ENCODE peak calls at places on chromosomes 3 and 15, in four cellular contexts. J is body of pancreas, C is A549, R is heart left ventricle. Y is an unnamed sample.

GRCh38 chr15:58545307-58546065 is 113.7 kb downstream of the LIPC start:
- DNase-seq in R (no peak), J (no peak), C (no peak), Y (no peak)

GRCh38 chr15:40081691-40082194 is 26.9 kb downstream of the BMF start:
- DNase-seq in R (peak; percentile 77), J (peak; percentile 76), C (peak; percentile 32), Y (peak; percentile 73)

GRCh38 chr3:77655421-77655820 is 615.5 kb downstream of the ROBO2 start:
- DNase-seq in R (no peak), C (no peak), J (no peak), Y (no peak)

GRCh38 chr3:148881286-148881685 is 16.2 kb downstream of the CPA3 start:
- DNase-seq in J (no peak), R (no peak), C (no peak), Y (no peak)

GRCh38 chr3:189820365-189820720 is 189.2 kb downstream of the TP63 start:
- DNase-seq in J (no peak), R (no peak), C (peak; percentile 69), Y (no peak)

GRCh38 chr3:46162975-46163550 is 45.0 kb downstream of the CCR1 start:
- DNase-seq in C (no peak), R (no peak), J (no peak), Y (no peak)

GRCh38 chr3:56468184-56469106 is at the start of gene ERC2:
- DNase-seq in R (peak; percentile 29), J (peak; percentile 52), C (peak; percentile 3), Y (peak; percentile 54)

GRCh38 chr3:185400340-185400667 is 37.4 kb downstream of the MAP3K13 start:
- DNase-seq in R (no peak), C (no peak), J (no peak), Y (no peak)

GRCh38 chr3:5160926-5161858 is 26.3 kb upstream of the EDEM1 start:
- DNase-seq in C (no peak), R (no peak), J (no peak), Y (no peak)

GRCh38 chr3:26202169-26202568 is 412.3 kb downstream of the OXSM start:
- DNase-seq in C (no peak), J (no peak), R (no peak), Y (no peak)

GRCh38 chr15:101614001-101614585 is 38.1 kb downstream of the TM2D3 start:
- DNase-seq in C (no peak), R (no peak), J (no peak), Y (peak; percentile 81)

GRCh38 chr3:13125092-13126015 is 52.1 kb upstream of the IQSEC1 start:
- DNase-seq in R (no peak), J (no peak), C (no peak), Y (peak; percentile 4)

GRCh38 chr15:69909719-69910444 is 187.8 kb downstream of the TLE3 start:
- DNase-seq in C (peak; percentile 16), J (no peak), R (no peak), Y (no peak)

GRCh38 chr3:197499427-197499826 is 56.3 kb downstream of the BDH1 start:
- DNase-seq in C (peak; percentile 86), J (no peak), R (no peak), Y (no peak)

GRCh38 chr3:57755368-57756021 is 614 bp upstream of the SLMAP start:
- DNase-seq in C (peak; percentile 63), R (peak; percentile 46), J (peak; percentile 65), Y (peak; percentile 59)

GRCh38 chr3:61537366-61537765 is 24.0 kb upstream of the PTPRG start:
- DNase-seq in C (no peak), R (no peak), J (no peak), Y (no peak)

GRCh38 chr15:82830427-82831173 is 21.2 kb downstream of the WHAMM start:
- DNase-seq in R (no peak), J (no peak), C (no peak), Y (no peak)

GRCh38 chr3:196214783-196215441 is 1.4 kb upstream of the SLC51A start:
- DNase-seq in C (no peak), J (no peak), R (no peak), Y (peak; percentile 87)

GRCh38 chr3:133890972-133891644 is 4.6 kb downstream of the RAB6B start:
- DNase-seq in C (no peak), J (no peak), R (no peak), Y (no peak)

GRCh38 chr3:47394140-47394855 is 13.5 kb downstream of the PTPN23 start:
- DNase-seq in J (no peak), C (no peak), R (no peak), Y (no peak)

GRCh38 chr15:65869954-65870871 is 922 bp downstream of the RAB11A start:
- DNase-seq in R (peak; percentile 66), C (peak; percentile 65), J (peak; percentile 58), Y (peak; percentile 35)

GRCh38 chr15:51089699-51090098 is 5.0 kb downstream of the TNFAIP8L3 start:
- DNase-seq in J (no peak), R (no peak), C (peak; percentile 27), Y (no peak)

GRCh38 chr15:74036271-74037170 is 42.0 kb downstream of the PML start:
- DNase-seq in C (peak; percentile 57), J (no peak), R (no peak), Y (no peak)
- H3K4me1 ChIP-seq in C (peaks cover 7% of the 10 kb centered on the region), J (no peaks in the 10 kb centered on the region), R (peaks cover 26% of the 10 kb centered on the region), Y (no peaks in the 10 kb centered on the region)

GRCh38 chr15:79896634-79897379 is at the start of gene MTHFS:
- DNase-seq in J (peak; percentile 85), C (peak; percentile 92), R (peak; percentile 81), Y (peak; percentile 89)
- TF ChIP-seq POLR2A in J (peak; percentile 90), C (peak; percentile 95), R (no peak), Y (peak; percentile 94)

GRCh38 chr3:11145888-11146287 is 8.4 kb upstream of the HRH1 start:
- DNase-seq in C (peak; percentile 74), J (no peak), R (no peak), Y (no peak)

GRCh38 chr3:11154036-11154952 is at the start of gene HRH1:
- DNase-seq in R (peak; percentile 47), C (peak; percentile 31), J (no peak), Y (no peak)

GRCh38 chr3:11146771-11147363 is 7.4 kb upstream of the HRH1 start:
- DNase-seq in C (peak; percentile 67), J (no peak), R (no peak), Y (no peak)

GRCh38 chr3:11154953-11155325 is 646 bp downstream of the HRH1 start:
- DNase-seq in C (no peak), R (no peak), J (no peak), Y (no peak)

DNA sequence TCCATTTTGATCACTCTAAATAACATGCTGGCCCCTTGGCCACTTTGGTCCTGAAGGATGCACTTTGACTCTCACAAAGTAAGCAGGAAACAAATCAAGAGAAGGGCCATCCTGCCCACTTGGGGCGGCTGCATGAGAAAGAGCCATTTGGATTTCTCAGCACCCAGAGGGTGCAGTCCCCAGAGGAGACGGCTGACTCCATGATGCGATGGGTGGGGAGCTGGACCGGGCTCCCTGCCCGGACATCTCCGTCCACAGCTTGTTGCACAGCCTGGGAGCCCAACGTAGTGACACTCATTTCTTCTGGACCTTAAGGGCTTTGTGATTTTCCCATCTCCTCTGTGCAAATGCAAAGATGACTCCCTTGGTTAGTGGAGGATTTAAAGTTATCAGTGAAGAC is 4.0 kb upstream of the HRH1 start:
- DNase-seq in J (no peak), C (no peak), R (no peak), Y (no peak)
- H3K4me3 ChIP-seq in J (no peak overlapping the region), C (no peak overlapping the region), R (no peak overlapping the region), Y (no peak overlapping the region)

GRCh38 chr15:63080638-63081250 is 38.2 kb downstream of the TPM1 start:
- DNase-seq in C (no peak), R (no peak), J (no peak), Y (no peak)

GRCh38 chr15:63083046-63083445 is 38.6 kb upstream of the LACTB start:
- DNase-seq in C (no peak), J (no peak), R (peak; percentile 53), Y (no peak)

GRCh38 chr15:63083541-63083940 is 38.1 kb upstream of the LACTB start:
- DNase-seq in J (no peak), C (no peak), R (no peak), Y (no peak)

GRCh38 chr15:63079938-63080626 is 37.5 kb downstream of the TPM1 start:
- DNase-seq in C (no peak), R (no peak), J (no peak), Y (no peak)

GRCh38 chr15:63082366-63082765 is 39.3 kb upstream of the LACTB start:
- DNase-seq in R (no peak), J (no peak), C (peak; percentile 72), Y (no peak)
- H3K4me1 ChIP-seq in R (peaks cover 15% of the 10 kb centered on the region), J (no peaks in the 10 kb centered on the region), C (peaks cover 65% of the 10 kb centered on the region), Y (peaks cover 14% of the 10 kb centered on the region)

GRCh38 chr3:171806200-171807128 is 3.8 kb downstream of the PLD1 start:
- DNase-seq in J (no peak), R (no peak), C (peak; percentile 90), Y (no peak)
- TF ChIP-seq POLR2A in J (no peak), R (no peak), C (no peak), Y (no peak)

DNA sequence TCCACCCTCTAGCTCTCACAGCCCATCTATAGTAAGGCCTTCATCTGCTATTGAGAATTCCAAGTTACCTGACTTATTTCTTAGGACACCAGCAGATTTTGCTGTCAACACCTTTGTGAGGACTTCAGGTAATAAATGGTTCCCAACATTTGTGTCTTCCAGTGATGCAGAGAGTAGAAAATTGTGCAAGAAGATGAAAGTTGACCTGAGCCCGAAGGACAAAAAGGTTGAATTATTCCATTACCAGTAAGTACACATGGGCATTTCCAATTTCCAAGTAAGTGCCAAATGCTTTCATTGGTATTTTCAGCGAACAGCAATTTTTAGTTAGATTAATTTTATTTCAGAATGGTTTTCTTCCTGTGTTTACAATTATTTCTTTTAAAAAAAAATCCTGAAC is 35.4 kb downstream of the PDIA5 start:
- DNase-seq in R (no peak), C (no peak), J (no peak), Y (no peak)
- H3K4me3 ChIP-seq in R (no peak overlapping the region), C (no peak overlapping the region), J (no peak overlapping the region), Y (no peak overlapping the region)

Y was measured in right lobe of liver.